ENCODE peak calls at places on chromosomes 13 and 19, in six cellular contexts. L is A172; Y is AG09319; E is NCI-H2227 treated with DMSO at 0.1 percent for 48 hours; H is germinal center; A is stimulated activated CD8-positive, alpha-beta memory T cell treated with anti-CD3 and anti-CD28 coated beads, Interleukin-4, amount 100 ng/mL, for 1 hour. S is an unnamed sample.

GRCh38 chr19:1577090-1577928 is 9.2 kb upstream of the MEX3D start:
- DNase-seq in L (no peak), A (no peak), E (no peak), Y (no peak), H (no peak), S (no peak)

GRCh38 chr19:56601375-56601774 is 6.3 kb downstream of the ZNF71 start:
- DNase-seq in A (no peak), H (no peak), Y (no peak), E (no peak), L (peak), S (no peak)

GRCh38 chr19:6204212-6204611 is 68.7 kb downstream of the ACSBG2 start:
- DNase-seq in Y (no peak), E (no peak), A (no peak), L (no peak), H (no peak), S (no peak)

GRCh38 chr19:38719761-38720558 is 24.3 kb downstream of the CAPN12 start:
- DNase-seq in L (peak), A (no peak), H (no peak), Y (no peak), E (no peak), S (no peak)

GRCh38 chr13:22757530-22758120 is 423.2 kb upstream of the SGCG start:
- DNase-seq in H (no peak), L (no peak), Y (no peak), E (no peak), A (no peak), S (no peak)

GRCh38 chr13:113493315-113493951 is 2.9 kb upstream of the DCUN1D2 start:
- DNase-seq in H (peak), Y (peak), L (peak), E (no peak), A (no peak), S (no peak)

GRCh38 chr19:18093439-18094161 is 4.0 kb upstream of the MAST3 start:
- DNase-seq in E (no peak), H (no peak), L (peak), Y (no peak), A (no peak), S (no peak)

GRCh38 chr19:1279782-1280341 is 4.5 kb downstream of the FAM174C start:
- DNase-seq in L (peak), A (peak), E (peak), H (peak), Y (peak), S (peak)

GRCh38 chr19:35206379-35206778 is 22.2 kb downstream of the FAM187B start:
- DNase-seq in L (no peak), A (no peak), H (peak), E (no peak), Y (no peak), S (peak)

GRCh38 chr19:7605490-7606222 is 10.0 kb downstream of the CAMSAP3 start:
- DNase-seq in H (no peak), E (no peak), L (peak), Y (no peak), A (no peak), S (no peak)

GRCh38 chr13:103104340-103104739 is 38.1 kb upstream of the SLC10A2 start:
- DNase-seq in H (no peak), E (no peak), L (no peak), Y (no peak), A (no peak), S (no peak)

GRCh38 chr13:70107125-70107497 is 515 bp upstream of the ATXN8OS start:
- DNase-seq in Y (no peak), L (no peak), H (no peak), A (no peak), E (no peak), S (no peak)

GRCh38 chr19:41530761-41531301 is 45.1 kb upstream of the CEACAM21 start:
- DNase-seq in Y (no peak), H (no peak), E (no peak), L (no peak), A (no peak), S (no peak)

GRCh38 chr13:41017744-41018582 is 1.2 kb downstream of the ELF1 start:
- DNase-seq in H (no peak), A (no peak), Y (no peak), L (no peak), E (no peak), S (no peak)

GRCh38 chr13:30730526-30730925 is 4.8 kb upstream of the ALOX5AP start:
- DNase-seq in A (no peak), Y (no peak), E (peak), H (no peak), L (no peak), S (no peak)

GRCh38 chr19:38729653-38730469 is 14.4 kb downstream of the CAPN12 start:
- DNase-seq in A (peak), H (peak), E (peak), L (peak), Y (no peak), S (peak)

GRCh38 chr19:34387446-34387810 is 16.8 kb upstream of the PDCD2L start:
- DNase-seq in L (no peak), Y (no peak), E (no peak), A (no peak), H (no peak), S (no peak)

GRCh38 chr13:110403315-110403714 is 96.2 kb downstream of the COL4A2 start:
- DNase-seq in E (no peak), H (no peak), Y (no peak), L (peak), A (no peak), S (no peak)

GRCh38 chr19:47112166-47112663 is 1.4 kb downstream of the ZC3H4 start:
- DNase-seq in L (peak), Y (peak), H (peak), E (peak), A (peak), S (peak)

GRCh38 chr13:44230071-44230470 is 143.6 kb upstream of the SERP2 start:
- DNase-seq in L (no peak), A (no peak), H (no peak), E (no peak), Y (no peak), S (no peak)

GRCh38 chr13:79197933-79198332 is 208.1 kb downstream of the RBM26 start:
- DNase-seq in Y (no peak), H (no peak), A (no peak), L (no peak), E (no peak), S (no peak)

GRCh38 chr19:33639034-33639681 is 17.4 kb downstream of the CHST8 start:
- DNase-seq in H (no peak), A (no peak), Y (no peak), L (no peak), E (peak), S (no peak)

GRCh38 chr13:74930402-74931165 is 551.4 kb downstream of the TBC1D4 start:
- DNase-seq in A (no peak), H (no peak), L (peak), Y (no peak), E (no peak), S (no peak)

GRCh38 chr13:44903596-44903995 is 85.7 kb downstream of the NUFIP1 start:
- DNase-seq in L (no peak), Y (peak), H (no peak), E (peak), A (no peak), S (no peak)

GRCh38 chr13:47903836-47904235 is 97.2 kb downstream of the SUCLA2 start:
- DNase-seq in L (no peak), H (no peak), Y (no peak), E (no peak), A (no peak), S (no peak)

GRCh38 chr13:98986226-98986846 is 8.5 kb upstream of the DOCK9 start:
- DNase-seq in H (no peak), L (no peak), Y (no peak), E (no peak), A (no peak), S (no peak)

GRCh38 chr13:74210693-74211393 is 76.6 kb upstream of the KLF12 start:
- DNase-seq in A (no peak), L (peak), H (no peak), E (no peak), Y (peak), S (no peak)

GRCh38 chr13:91745962-91746361 is 347.5 kb downstream of the GPC5 start:
- DNase-seq in Y (no peak), A (no peak), H (no peak), E (no peak), L (no peak), S (no peak)

GRCh38 chr19:2374808-2375207 is 14.7 kb downstream of the TMPRSS9 start:
- DNase-seq in A (no peak), Y (no peak), L (peak), E (no peak), H (no peak), S (no peak)

GRCh38 chr19:36245210-36246005 is 30.5 kb downstream of the ZNF146 start:
- DNase-seq in L (no peak), H (peak), Y (no peak), E (no peak), A (no peak), S (no peak)

GRCh38 chr13:31614073-31614472 is 125.3 kb upstream of the RXFP2 start:
- DNase-seq in E (no peak), Y (no peak), H (no peak), A (no peak), L (no peak), S (no peak)

GRCh38 chr19:57803594-57804325 is 11.0 kb downstream of the ZNF552 start:
- DNase-seq in A (no peak), Y (no peak), L (peak), E (peak), H (no peak), S (no peak)

GRCh38 chr19:50570997-50571396 is 2.8 kb upstream of the LRRC4B start:
- DNase-seq in H (no peak), A (no peak), Y (no peak), E (no peak), L (no peak), S (no peak)

GRCh38 chr19:11201791-11202190 is 4.4 kb upstream of the KANK2 start:
- DNase-seq in L (no peak), H (no peak), A (no peak), Y (no peak), E (no peak), S (no peak)

GRCh38 chr19:35750167-35750566 is 1.8 kb downstream of the LIN37 start:
- DNase-seq in H (no peak), A (no peak), L (no peak), Y (no peak), E (no peak), S (no peak)

GRCh38 chr13:93797463-93797862 is 570.9 kb downstream of the GPC6 start:
- DNase-seq in Y (no peak), L (no peak), H (no peak), E (no peak), A (no peak), S (no peak)